ENCODE peak calls at places on chromosomes 4 and X, in five cellular contexts. W, E, X, K and A are unnamed samples.

GRCh38 chrX:118666521-118666920 is 60.9 kb upstream of the IL13RA1 start:
- DNase-seq in W (no peak), E (no peak), X (no peak), K (no peak), A (no peak)

GRCh38 chr4:124334119-124334518 is 378.4 kb downstream of the ANKRD50 start:
- DNase-seq in W (peak), E (no peak), X (no peak), K (no peak), A (no peak)

GRCh38 chr4:26420438-26420837 is 69.8 kb downstream of the CCKAR start:
- DNase-seq in W (no peak), E (no peak), X (no peak), K (no peak), A (no peak)

GRCh38 chrX:133786382-133786781 is 199.0 kb downstream of the GPC3 start:
- DNase-seq in W (no peak), E (no peak), X (no peak), K (no peak), A (no peak)

GRCh38 chrX:104854188-104854587 is 288.2 kb downstream of the IL1RAPL2 start:
- DNase-seq in W (no peak), E (no peak), X (no peak), K (no peak), A (no peak)

GRCh38 chr4:1154523-1155182 is 17.7 kb downstream of the SPON2 start:
- DNase-seq in W (no peak), E (peak), X (no peak), K (no peak), A (no peak)

GRCh38 chr4:139913398-139913990 is 240.5 kb downstream of the MAML3 start:
- DNase-seq in W (no peak), E (no peak), X (no peak), K (no peak), A (no peak)

GRCh38 chr4:24330198-24330972 is 254.0 kb downstream of the DHX15 start:
- DNase-seq in W (no peak), E (no peak), X (no peak), K (no peak), A (no peak)

GRCh38 chrX:39133971-39134370 is 332.7 kb downstream of the MID1IP1 start:
- DNase-seq in W (peak), E (peak), X (peak), K (peak), A (no peak)

GRCh38 chr4:34880246-34880645 is 1364.1 kb downstream of the ARAP2 start:
- DNase-seq in W (no peak), E (no peak), X (no peak), K (no peak), A (no peak)

GRCh38 chr4:74370912-74371311 is 6.0 kb downstream of the EREG start:
- DNase-seq in W (no peak), E (peak), X (peak), K (no peak), A (no peak)